ENCODE peak calls at places on chromosomes 1 and 21, in seven cellular contexts. K, U, Z, P, D, O and V are unnamed samples.

GRCh38 chr1:59186656-59187055 is 110.2 kb upstream of the FGGY start:
- DNase-seq in O (no peak), U (no peak), P (no peak), Z (no peak), D (no peak), K (no peak), V (no peak)

GRCh38 chr1:199859525-199859924 is 168.0 kb upstream of the NR5A2 start:
- DNase-seq in K (no peak), Z (no peak), P (no peak), D (no peak), O (no peak), U (peak; percentile 97), V (peak; percentile 94)

GRCh38 chr1:201000391-201000790 is 23.1 kb downstream of the KIF21B start:
- DNase-seq in Z (no peak), D (no peak), K (no peak), O (no peak), P (no peak), U (no peak), V (no peak)

GRCh38 chr1:17874231-17874630 is 119.1 kb downstream of the ACTL8 start:
- DNase-seq in D (no peak), P (no peak), Z (no peak), K (no peak), O (no peak), U (no peak), V (no peak)

GRCh38 chr1:199279107-199279506 is 640.3 kb downstream of the PTPRC start:
- DNase-seq in Z (no peak), K (no peak), O (no peak), P (no peak), U (peak; percentile 31), D (no peak), V (peak; percentile 84)

GRCh38 chr1:48093696-48094518 is 96.7 kb upstream of the TRABD2B start:
- DNase-seq in P (peak; percentile 58), D (no peak), O (peak; percentile 32), Z (peak; percentile 74), U (peak; percentile 52), K (peak; percentile 92), V (no peak)

GRCh38 chr1:89271616-89272015 is 1.0 kb downstream of the GBP5 start:
- DNase-seq in Z (no peak), P (no peak), O (no peak), D (no peak), U (no peak), K (no peak), V (peak; percentile 13)

GRCh38 chr1:53328009-53328489 is at the start of gene LRP8:
- DNase-seq in Z (peak; percentile 83), O (peak; percentile 52), U (peak; percentile 62), P (peak; percentile 68), D (peak; percentile 49), K (peak; percentile 78), V (peak; percentile 46)

GRCh38 chr21:34078915-34079314 is 5.5 kb downstream of the MRPS6 start:
- DNase-seq in Z (no peak), K (peak; percentile 38), P (no peak), U (no peak), O (no peak), D (no peak), V (no peak)

GRCh38 chr1:194889310-194889709 is 1702.9 kb upstream of the B3GALT2 start:
- DNase-seq in Z (no peak), U (peak; percentile 17), P (no peak), D (no peak), O (no peak), K (no peak), V (no peak)

GRCh38 chr1:97243973-97244560 is 522.5 kb downstream of the PTBP2 start:
- DNase-seq in K (no peak), U (peak; percentile 14), P (no peak), D (no peak), Z (no peak), O (no peak), V (peak; percentile 14)

GRCh38 chr21:42579456-42580075 is 65.9 kb downstream of the SLC37A1 start:
- DNase-seq in K (no peak), O (no peak), Z (no peak), P (no peak), D (no peak), U (no peak), V (no peak)

GRCh38 chr1:110961902-110962301 is 1.8 kb downstream of the LRIF1 start:
- DNase-seq in P (no peak), O (no peak), U (no peak), D (no peak), Z (no peak), K (no peak), V (no peak)

GRCh38 chr1:226107471-226108460 is 45.2 kb downstream of the H3-3A start:
- DNase-seq in U (no peak), P (no peak), D (no peak), O (no peak), Z (no peak), K (no peak), V (no peak)

GRCh38 chr21:45032977-45033705 is 41.2 kb upstream of the ADARB1 start:
- DNase-seq in K (no peak), D (no peak), O (no peak), P (no peak), U (no peak), Z (no peak), V (peak; percentile 35)

GRCh38 chr1:108199231-108199657 is 899 bp downstream of the SLC25A24 start:
- DNase-seq in P (no peak), K (no peak), D (no peak), U (peak; percentile 58), Z (no peak), O (no peak), V (peak; percentile 32)

GRCh38 chr1:85325920-85326319 is 49.5 kb upstream of the BCL10 start:
- DNase-seq in K (no peak), D (no peak), Z (no peak), U (no peak), P (no peak), O (no peak), V (no peak)

GRCh38 chr1:923131-923990 is at the start of gene SAMD11:
- DNase-seq in U (peak; percentile 42), P (peak; percentile 63), Z (peak; percentile 69), K (peak; percentile 89), D (peak; percentile 34), O (peak; percentile 30), V (peak; percentile 28)

GRCh38 chr1:100606438-100606837 is 68.5 kb downstream of the GPR88 start:
- DNase-seq in Z (no peak), D (no peak), K (peak; percentile 53), P (no peak), U (no peak), O (no peak), V (peak; percentile 60)

GRCh38 chr21:30268608-30269197 is 14.0 kb downstream of the KRTAP24-1 start:
- DNase-seq in Z (no peak), K (no peak), D (no peak), P (no peak), U (peak; percentile 39), O (no peak), V (peak; percentile 41)

GRCh38 chr1:168416220-168416619 is 127.6 kb downstream of the XCL2 start:
- DNase-seq in K (no peak), D (no peak), U (no peak), Z (no peak), O (no peak), P (no peak), V (no peak)

GRCh38 chr1:115753371-115753770 is 15.1 kb downstream of the CASQ2 start:
- DNase-seq in U (no peak), K (no peak), D (no peak), O (no peak), Z (no peak), P (no peak), V (no peak)

GRCh38 chr1:165610866-165611265 is 20.2 kb upstream of the MGST3 start:
- DNase-seq in O (no peak), P (no peak), K (no peak), D (no peak), U (no peak), Z (no peak), V (peak; percentile 16)

GRCh38 chr1:72283204-72284083 is 1.1 kb upstream of the NEGR1 start:
- DNase-seq in O (no peak), U (peak; percentile 74), P (no peak), D (peak; percentile 12), K (peak; percentile 68), Z (peak; percentile 17), V (peak; percentile 44)

GRCh38 chr1:201156819-201157218 is 2.5 kb upstream of the TMEM9 start:
- DNase-seq in Z (no peak), K (no peak), O (no peak), U (no peak), D (no peak), P (no peak), V (no peak)

GRCh38 chr21:33255404-33255803 is 10.8 kb upstream of the IL10RB start:
- DNase-seq in U (no peak), K (no peak), Z (no peak), O (no peak), D (no peak), P (no peak), V (no peak)

GRCh38 chr1:81550753-81551152 is 250.0 kb upstream of the ADGRL2 start:
- DNase-seq in O (no peak), K (no peak), Z (no peak), P (no peak), D (no peak), U (no peak), V (no peak)

GRCh38 chr21:36534656-36535055 is 54.7 kb upstream of the CLDN14 start:
- DNase-seq in D (no peak), K (no peak), P (no peak), O (no peak), Z (no peak), U (no peak), V (peak; percentile 64)

GRCh38 chr1:220711086-220711809 is 21.1 kb downstream of the C1orf115 start:
- DNase-seq in P (no peak), Z (no peak), D (no peak), K (peak; percentile 64), O (no peak), U (peak; percentile 28), V (peak; percentile 86)

GRCh38 chr1:172322219-172323061 is 98.0 kb upstream of the C1orf105 start:
- DNase-seq in P (no peak), U (no peak), O (no peak), K (peak; percentile 56), Z (no peak), D (peak; percentile 99), V (no peak)

GRCh38 chr1:192544983-192545393 is 30.6 kb upstream of the RGS1 start:
- DNase-seq in P (no peak), D (no peak), K (no peak), U (no peak), Z (no peak), O (no peak), V (peak; percentile 55)

GRCh38 chr1:4006676-4007374 is 106.8 kb upstream of the C1orf174 start:
- DNase-seq in Z (no peak), O (no peak), U (no peak), K (no peak), P (no peak), D (no peak), V (peak; percentile 78)

GRCh38 chr1:37052120-37052519 is 17.8 kb upstream of the GRIK3 start:
- DNase-seq in U (no peak), O (no peak), P (no peak), D (no peak), K (no peak), Z (no peak), V (no peak)

GRCh38 chr1:205009666-205010065 is 33.3 kb upstream of the CNTN2 start:
- DNase-seq in K (no peak), O (no peak), P (no peak), Z (no peak), D (no peak), U (no peak), V (no peak)